ENCODE peak calls at places on chromosomes 5 and 9, in four cellular contexts. One of them, this sample, is unnamed. For H3K36me3 and H3K27me3, the result is how much of the 10 kb centered on the place peaks cover.

GRCh38 chr5:96817496-96817895 is 9.8 kb upstream of the ERAP1 start:
- DNase-seq in testis: no peak
- DNase-seq in astrocyte: no peak
- DNase-seq in adipocyte: no peak
- DNase-seq in this sample: no peak

GRCh38 chr5:157387683-157388093 is 72.3 kb upstream of the NIPAL4 start:
- DNase-seq in testis: peak
- DNase-seq in astrocyte: peak
- DNase-seq in adipocyte: peak
- DNase-seq in this sample: no peak

GRCh38 chr9:103991001-103991400 is 103.1 kb upstream of the SMC2 start:
- DNase-seq in testis: no peak
- DNase-seq in astrocyte: no peak
- DNase-seq in adipocyte: no peak
- DNase-seq in this sample: no peak

GRCh38 chr9:69204869-69205268 is 30.8 kb downstream of the TJP2 start:
- DNase-seq in astrocyte: peak
- DNase-seq in testis: peak
- DNase-seq in adipocyte: peak
- DNase-seq in this sample: peak

GRCh38 chr5:120510098-120510634 is 46.1 kb downstream of the PRR16 start:
- DNase-seq in adipocyte: no peak
- DNase-seq in testis: no peak
- DNase-seq in astrocyte: no peak
- DNase-seq in this sample: no peak

GRCh38 chr9:118761016-118761790 is 608.0 kb downstream of the BRINP1 start:
- DNase-seq in adipocyte: no peak
- DNase-seq in astrocyte: no peak
- DNase-seq in testis: no peak
- DNase-seq in this sample: no peak

GRCh38 chr9:3873818-3874217 is 348.0 kb upstream of the RFX3 start:
- DNase-seq in adipocyte: peak
- DNase-seq in testis: no peak
- DNase-seq in astrocyte: peak
- DNase-seq in this sample: no peak

GRCh38 chr5:115795700-115796099 is 20.8 kb downstream of the CDO1 start:
- DNase-seq in testis: no peak
- DNase-seq in astrocyte: no peak
- DNase-seq in adipocyte: no peak
- DNase-seq in this sample: no peak

GRCh38 chr9:82021198-82021597 is 32.6 kb downstream of the SPATA31D1 start:
- DNase-seq in testis: no peak
- DNase-seq in astrocyte: peak
- DNase-seq in adipocyte: peak
- DNase-seq in this sample: no peak

GRCh38 chr9:74742792-74743389 is 144.8 kb downstream of the TRPM6 start:
- DNase-seq in astrocyte: peak
- DNase-seq in adipocyte: peak
- DNase-seq in testis: peak
- DNase-seq in this sample: no peak

GRCh38 chr9:37382161-37382981 is 40.1 kb upstream of the GRHPR start:
- DNase-seq in astrocyte: no peak
- DNase-seq in adipocyte: no peak
- DNase-seq in testis: no peak
- DNase-seq in this sample: no peak

GRCh38 chr5:95042040-95042439 is 242.9 kb downstream of the MCTP1 start:
- DNase-seq in adipocyte: no peak
- DNase-seq in testis: no peak
- DNase-seq in astrocyte: no peak
- DNase-seq in this sample: no peak

GRCh38 chr9:130450344-130451003 is 5.7 kb downstream of the ASS1 start:
- DNase-seq in adipocyte: no peak
- DNase-seq in astrocyte: no peak
- DNase-seq in testis: no peak
- DNase-seq in this sample: no peak

GRCh38 chr9:72635197-72635596 is 113.8 kb downstream of the TMC1 start:
- DNase-seq in adipocyte: no peak
- DNase-seq in testis: no peak
- DNase-seq in astrocyte: no peak
- DNase-seq in this sample: peak

GRCh38 chr9:104774831-104775573 is 11.1 kb downstream of the NIPSNAP3B start:
- DNase-seq in adipocyte: no peak
- DNase-seq in testis: no peak
- DNase-seq in astrocyte: no peak
- DNase-seq in this sample: no peak

GRCh38 chr5:141850183-141850768 is 27.9 kb downstream of the PCDH1 start:
- DNase-seq in testis: peak
- DNase-seq in astrocyte: no peak
- DNase-seq in adipocyte: peak
- DNase-seq in this sample: peak

GRCh38 chr9:36731068-36731467 is 158.4 kb downstream of the MELK start:
- DNase-seq in adipocyte: no peak
- DNase-seq in testis: no peak
- DNase-seq in astrocyte: no peak
- DNase-seq in this sample: no peak

GRCh38 chr5:36692791-36693763 is 86.7 kb downstream of the SLC1A3 start:
- DNase-seq in adipocyte: peak
- DNase-seq in testis: peak
- DNase-seq in astrocyte: peak
- DNase-seq in this sample: peak

GRCh38 chr5:6611561-6612256 is 21.1 kb downstream of the NSUN2 start:
- DNase-seq in adipocyte: no peak
- DNase-seq in testis: no peak
- DNase-seq in astrocyte: no peak
- DNase-seq in this sample: no peak

GRCh38 chr9:134988706-134989105 is 71.0 kb upstream of the FCN1 start:
- DNase-seq in adipocyte: no peak
- DNase-seq in testis: no peak
- DNase-seq in astrocyte: no peak
- DNase-seq in this sample: no peak

GRCh38 chr5:79974896-79975295 is 16.2 kb downstream of the MTX3 start:
- DNase-seq in adipocyte: peak
- DNase-seq in testis: no peak
- DNase-seq in astrocyte: peak
- DNase-seq in this sample: no peak

GRCh38 chr5:34012791-34013190 is 4.9 kb upstream of the AMACR start:
- DNase-seq in adipocyte: peak
- DNase-seq in astrocyte: peak
- DNase-seq in testis: no peak
- DNase-seq in this sample: no peak

GRCh38 chr5:115414406-115415142 is 118.1 kb upstream of the CCDC112 start:
- DNase-seq in testis: no peak
- DNase-seq in adipocyte: peak
- DNase-seq in astrocyte: peak
- DNase-seq in this sample: no peak

GRCh38 chr5:147530801-147531389 is 21.0 kb upstream of the DPYSL3 start:
- DNase-seq in astrocyte: peak
- DNase-seq in adipocyte: peak
- DNase-seq in testis: no peak
- DNase-seq in this sample: no peak

GRCh38 chr5:163310992-163311391 is 126.4 kb upstream of the CCNG1 start:
- DNase-seq in testis: no peak
- DNase-seq in adipocyte: no peak
- DNase-seq in astrocyte: no peak
- DNase-seq in this sample: no peak

GRCh38 chr5:135486131-135486530 is 34.0 kb upstream of the TIFAB start:
- DNase-seq in astrocyte: no peak
- DNase-seq in testis: no peak
- DNase-seq in adipocyte: no peak
- DNase-seq in this sample: no peak

GRCh38 chr5:135489466-135490244 is 37.5 kb upstream of the TIFAB start:
- DNase-seq in testis: no peak
- DNase-seq in astrocyte: no peak
- DNase-seq in adipocyte: no peak
- DNase-seq in this sample: peak

GRCh38 chr5:135488727-135489465 is 36.7 kb upstream of the TIFAB start:
- DNase-seq in adipocyte: peak
- DNase-seq in testis: no peak
- DNase-seq in astrocyte: peak
- DNase-seq in this sample: peak

GRCh38 chr5:135486679-135487395 is 34.7 kb upstream of the TIFAB start:
- DNase-seq in testis: no peak
- DNase-seq in adipocyte: no peak
- DNase-seq in astrocyte: no peak
- DNase-seq in this sample: no peak

GRCh38 chr5:135487839-135488514 is 35.8 kb upstream of the TIFAB start:
- DNase-seq in adipocyte: no peak
- DNase-seq in astrocyte: no peak
- DNase-seq in testis: no peak
- DNase-seq in this sample: peak
- H3K4me3 ChIP-seq in adipocyte: peak
- H3K4me3 ChIP-seq in astrocyte: peak
- H3K4me3 ChIP-seq in testis: no peak
- H3K4me3 ChIP-seq in this sample: no peak

GRCh38 chr9:35096035-35096849 is at the start of gene PIGO:
- DNase-seq in astrocyte: peak
- DNase-seq in testis: peak
- DNase-seq in adipocyte: peak
- DNase-seq in this sample: peak

GRCh38 chr9:35095175-35095574 is 1.2 kb downstream of the PIGO start:
- DNase-seq in adipocyte: no peak
- DNase-seq in testis: no peak
- DNase-seq in astrocyte: no peak
- DNase-seq in this sample: no peak

GRCh38 chr9:35091536-35091935 is 4.9 kb downstream of the PIGO start:
- DNase-seq in astrocyte: no peak
- DNase-seq in adipocyte: no peak
- DNase-seq in testis: no peak
- DNase-seq in this sample: no peak
- H3K36me3 ChIP-seq in astrocyte: under half
- H3K36me3 ChIP-seq in adipocyte: half or more
- H3K36me3 ChIP-seq in testis: under half
- H3K36me3 ChIP-seq in this sample: under half

GRCh38 chr5:135537271-135537670 is 1.5 kb upstream of the NEUROG1 start:
- DNase-seq in astrocyte: no peak
- DNase-seq in adipocyte: no peak
- DNase-seq in testis: no peak
- DNase-seq in this sample: no peak
- H3K27me3 ChIP-seq in astrocyte: half or more
- H3K27me3 ChIP-seq in adipocyte: half or more
- H3K27me3 ChIP-seq in testis: under half
- H3K27me3 ChIP-seq in this sample: half or more

GRCh38 chr9:34375901-34376595 is 650 bp downstream of the MYORG start:
- DNase-seq in astrocyte: peak
- DNase-seq in adipocyte: peak
- DNase-seq in testis: peak
- DNase-seq in this sample: peak

GRCh38 chr9:34373749-34374148 is 2.9 kb downstream of the MYORG start:
- DNase-seq in adipocyte: no peak
- DNase-seq in testis: no peak
- DNase-seq in astrocyte: no peak
- DNase-seq in this sample: no peak

GRCh38 chr9:34374339-34374738 is 2.4 kb downstream of the MYORG start:
- DNase-seq in adipocyte: no peak
- DNase-seq in testis: no peak
- DNase-seq in astrocyte: no peak
- DNase-seq in this sample: no peak

GRCh38 chr9:34376596-34377401 is at the start of gene MYORG:
- DNase-seq in astrocyte: peak
- DNase-seq in testis: peak
- DNase-seq in adipocyte: peak
- DNase-seq in this sample: peak

GRCh38 chr9:34374905-34375552 is 1.7 kb downstream of the MYORG start:
- DNase-seq in astrocyte: no peak
- DNase-seq in adipocyte: no peak
- DNase-seq in testis: no peak
- DNase-seq in this sample: peak
- H3K4me3 ChIP-seq in astrocyte: no peak
- H3K4me3 ChIP-seq in adipocyte: no peak
- H3K4me3 ChIP-seq in testis: no peak
- H3K4me3 ChIP-seq in this sample: no peak

GRCh38 chr5:76622076-76622475 is 1.1 kb downstream of the F2RL2 start:
- DNase-seq in adipocyte: peak
- DNase-seq in astrocyte: no peak
- DNase-seq in testis: no peak
- DNase-seq in this sample: no peak
- H3K36me3 ChIP-seq in adipocyte: under half
- H3K36me3 ChIP-seq in astrocyte: under half
- H3K36me3 ChIP-seq in testis: under half
- H3K36me3 ChIP-seq in this sample: under half

GRCh38 chr9:89608646-89609335 is 4.0 kb downstream of the GADD45G start:
- DNase-seq in astrocyte: no peak
- DNase-seq in adipocyte: no peak
- DNase-seq in testis: no peak
- DNase-seq in this sample: no peak

GRCh38 chr9:89612566-89613278 is 7.9 kb downstream of the GADD45G start:
- DNase-seq in astrocyte: no peak
- DNase-seq in adipocyte: no peak
- DNase-seq in testis: no peak
- DNase-seq in this sample: no peak

GRCh38 chr9:89610391-89610925 is 5.6 kb downstream of the GADD45G start:
- DNase-seq in testis: no peak
- DNase-seq in astrocyte: no peak
- DNase-seq in adipocyte: no peak
- DNase-seq in this sample: no peak

GRCh38 chr9:89606567-89607311 is 1.9 kb downstream of the GADD45G start:
- DNase-seq in astrocyte: peak
- DNase-seq in adipocyte: peak
- DNase-seq in testis: peak
- DNase-seq in this sample: peak

DNA sequence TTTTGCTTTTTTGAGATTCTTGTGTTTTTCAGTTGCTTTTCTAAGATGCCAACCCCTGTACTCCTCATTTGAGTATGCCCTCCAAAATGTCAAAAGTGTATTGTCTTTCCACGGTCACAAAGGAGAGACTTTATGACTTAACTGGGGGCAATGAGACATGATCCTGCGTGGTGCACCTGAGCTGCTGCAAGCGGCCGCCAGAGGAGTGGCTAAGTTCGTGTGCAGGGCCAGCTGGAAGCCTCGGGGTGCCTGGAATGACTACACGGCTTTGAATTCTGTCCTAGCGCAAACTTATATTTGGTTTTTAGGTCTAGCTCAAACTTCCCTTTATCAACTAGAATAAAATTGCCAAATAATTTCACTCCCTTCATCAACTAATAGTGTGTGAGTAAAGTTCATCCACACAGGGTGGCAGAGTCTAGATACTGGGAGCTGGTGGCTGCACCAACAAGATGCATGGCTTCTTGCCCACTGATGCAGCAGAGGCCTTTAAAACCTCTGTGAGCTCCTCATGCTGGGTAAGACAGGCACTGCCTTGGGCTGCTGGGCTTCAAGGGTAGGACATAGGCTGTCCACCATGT is 4.7 kb downstream of the GADD45G start:
- DNase-seq in astrocyte: no peak
- DNase-seq in adipocyte: no peak
- DNase-seq in testis: no peak
- DNase-seq in this sample: no peak
- H3K27me3 ChIP-seq in astrocyte: under half
- H3K27me3 ChIP-seq in adipocyte: under half
- H3K27me3 ChIP-seq in testis: under half
- H3K27me3 ChIP-seq in this sample: under half

GRCh38 chr9:31232485-31232884 is 1152.0 kb upstream of the ACO1 start:
- DNase-seq in astrocyte: no peak
- DNase-seq in testis: no peak
- DNase-seq in adipocyte: no peak
- DNase-seq in this sample: no peak
- H3K4me3 ChIP-seq in astrocyte: no peak
- H3K4me3 ChIP-seq in testis: no peak
- H3K4me3 ChIP-seq in adipocyte: no peak
- H3K4me3 ChIP-seq in this sample: no peak

GRCh38 chr9:113164536-113165300 is 13.9 kb downstream of the SLC31A2 start:
- DNase-seq in adipocyte: peak
- DNase-seq in astrocyte: peak
- DNase-seq in testis: peak
- DNase-seq in this sample: no peak
- H3K36me3 ChIP-seq in adipocyte: half or more
- H3K36me3 ChIP-seq in astrocyte: under half
- H3K36me3 ChIP-seq in testis: under half
- H3K36me3 ChIP-seq in this sample: under half